ENCODE peak calls at places on chromosome 15, in nine cellular contexts. Q, H, W, V, P, R, A, Z and B are unnamed samples.

GRCh38 chr15:25776071-25776740 is 86.9 kb downstream of the ATP10A start:
- DNase-seq in A (no peak), Q (peak), H (no peak), V (no peak), Z (no peak), P (no peak), R (no peak), W (no peak), B (no peak)

GRCh38 chr15:96349034-96349932 is 18.8 kb downstream of the NR2F2 start:
- DNase-seq in R (no peak), A (no peak), W (no peak), H (no peak), V (no peak), Z (no peak), P (no peak), Q (no peak), B (no peak)

GRCh38 chr15:41923424-41923999 is 29.7 kb upstream of the SPTBN5 start:
- DNase-seq in Q (no peak), R (peak), H (no peak), Z (no peak), P (no peak), V (no peak), W (no peak), A (no peak), B (no peak)

GRCh38 chr15:76310470-76311070 is 699 bp downstream of the ETFA start:
- DNase-seq in A (no peak), Q (no peak), R (no peak), V (no peak), W (no peak), P (no peak), Z (no peak), H (peak), B (no peak)

GRCh38 chr15:98554272-98555172 is 93.8 kb upstream of the IGF1R start:
- DNase-seq in P (no peak), H (peak), W (no peak), Q (no peak), A (no peak), R (no peak), Z (no peak), V (no peak), B (no peak)

GRCh38 chr15:71103102-71103676 is 12.1 kb upstream of the THSD4 start:
- DNase-seq in Q (peak), P (no peak), Z (no peak), V (peak), R (no peak), H (peak), W (no peak), A (peak), B (no peak)

GRCh38 chr15:29618586-29618985 is 203.7 kb downstream of the TJP1 start:
- DNase-seq in H (no peak), R (no peak), A (no peak), W (no peak), P (no peak), V (no peak), Q (no peak), Z (no peak), B (no peak)

GRCh38 chr15:39320886-39321285 is 260.0 kb upstream of the THBS1 start:
- DNase-seq in W (no peak), R (no peak), V (no peak), H (no peak), Q (no peak), A (no peak), P (no peak), Z (no peak), B (no peak)

GRCh38 chr15:85771781-85772445 is 22.8 kb downstream of the KLHL25 start:
- DNase-seq in P (no peak), Z (no peak), H (no peak), Q (no peak), R (no peak), A (no peak), W (no peak), V (peak), B (no peak)

GRCh38 chr15:95770191-95770590 is 560.3 kb upstream of the NR2F2 start:
- DNase-seq in P (no peak), A (no peak), Z (no peak), R (no peak), H (no peak), Q (no peak), W (no peak), V (no peak), B (no peak)

GRCh38 chr15:37876900-37877299 is 57.5 kb upstream of the TMCO5A start:
- DNase-seq in A (no peak), H (no peak), Q (no peak), R (no peak), Z (no peak), W (no peak), V (no peak), P (no peak), B (no peak)

GRCh38 chr15:22911306-22911705 is 68.9 kb downstream of the CYFIP1 start:
- DNase-seq in R (no peak), W (no peak), P (no peak), A (no peak), V (no peak), Q (no peak), H (no peak), Z (no peak), B (no peak)

GRCh38 chr15:61661791-61662190 is 398.5 kb downstream of the VPS13C start:
- DNase-seq in R (no peak), Z (no peak), H (no peak), V (no peak), P (no peak), A (no peak), Q (no peak), W (no peak), B (no peak)

GRCh38 chr15:42101861-42102260 is 7.5 kb upstream of the PLA2G4D start:
- DNase-seq in W (no peak), Q (no peak), A (no peak), P (no peak), Z (no peak), H (no peak), R (no peak), V (no peak), B (no peak)

GRCh38 chr15:89293012-89293411 is 41.6 kb downstream of the POLG start:
- DNase-seq in W (no peak), Z (no peak), R (no peak), V (no peak), H (no peak), Q (no peak), A (no peak), P (no peak), B (no peak)

GRCh38 chr15:52559583-52559982 is 9.2 kb downstream of the ARPP19 start:
- DNase-seq in Q (no peak), H (no peak), R (no peak), A (no peak), Z (no peak), P (no peak), W (no peak), V (no peak), B (no peak)

GRCh38 chr15:26667222-26667988 is 105.5 kb downstream of the GABRB3 start:
- DNase-seq in P (no peak), A (no peak), Q (peak), Z (no peak), V (no peak), R (no peak), W (no peak), H (no peak), B (no peak)

GRCh38 chr15:39216816-39217215 is 364.1 kb upstream of the THBS1 start:
- DNase-seq in H (no peak), W (no peak), R (no peak), A (no peak), V (no peak), Z (no peak), Q (no peak), P (no peak), B (no peak)

GRCh38 chr15:77028451-77029165 is 33.7 kb downstream of the PSTPIP1 start:
- DNase-seq in W (no peak), Z (peak), Q (peak), H (no peak), A (no peak), R (peak), P (peak), V (peak), B (peak)

GRCh38 chr15:31101262-31102048 is at the start of gene TRPM1:
- DNase-seq in H (no peak), V (no peak), W (no peak), Z (no peak), Q (no peak), A (no peak), R (no peak), P (no peak), B (no peak)